ENCODE peak calls at places on chromosomes 1 and 21, in eight cellular contexts. L is psoas muscle, K is K562, H is ovary, E is cardiac fibroblast, P is astrocyte of the cerebellum, Q is stomach, V is mammary epithelial cell. G is an unnamed sample.

GRCh38 chr1:173202430-173203145 is 4.5 kb downstream of the TNFSF4 start:
- DNase-seq in K (peak; percentile 29), E (peak; percentile 95), P (peak; percentile 91), V (peak; percentile 66), Q (no peak), L (no peak), H (no peak), G (no peak)

GRCh38 chr1:13828454-13829151 is 128.6 kb downstream of the PRDM2 start:
- DNase-seq in E (peak; percentile 23), V (no peak), H (peak; percentile 56), K (peak; percentile 76), L (no peak), Q (peak; percentile 63), P (no peak), G (no peak)

GRCh38 chr1:174743654-174744561 is 255.8 kb upstream of the CACYBP start:
- DNase-seq in L (no peak), H (no peak), E (peak; percentile 70), V (peak; percentile 28), P (peak; percentile 13), Q (no peak), K (peak; percentile 32), G (no peak)

GRCh38 chr21:45629046-45629981 is 14.2 kb upstream of the PCBP3 start:
- DNase-seq in E (no peak), H (no peak), K (no peak), Q (no peak), L (no peak), P (no peak), V (no peak), G (no peak)

GRCh38 chr1:39102537-39103320 is 76.6 kb downstream of the NDUFS5 start:
- DNase-seq in H (no peak), Q (no peak), V (peak; percentile 68), P (peak; percentile 64), K (peak; percentile 77), L (no peak), E (peak; percentile 88), G (no peak)

GRCh38 chr1:235911876-235912275 is 45.2 kb upstream of the LYST start:
- DNase-seq in V (no peak), P (no peak), K (no peak), E (no peak), L (no peak), Q (no peak), H (no peak), G (no peak)

GRCh38 chr1:15476927-15477326 is 1.0 kb downstream of the CELA2B start:
- DNase-seq in H (no peak), Q (no peak), L (no peak), V (no peak), K (peak; percentile 57), E (no peak), P (no peak), G (no peak)

GRCh38 chr1:33612877-33613487 is 140.5 kb downstream of the ZSCAN20 start:
- DNase-seq in K (peak; percentile 74), Q (peak; percentile 61), H (peak; percentile 55), V (peak; percentile 46), P (peak; percentile 64), E (peak; percentile 82), L (peak; percentile 37), G (no peak)

GRCh38 chr1:237470712-237471310 is 419.9 kb downstream of the ZP4 start:
- DNase-seq in Q (peak; percentile 50), E (no peak), H (no peak), V (peak; percentile 1), P (no peak), L (no peak), K (no peak), G (no peak)

GRCh38 chr1:27626031-27626935 is 8.7 kb downstream of the FGR start:
- DNase-seq in E (no peak), L (peak; percentile 7), Q (no peak), P (no peak), V (no peak), H (no peak), K (no peak), G (no peak)
- TF ChIP-seq CTCF in E (no peak), L (no peak), Q (no peak), P (no peak), V (no peak), H (no peak), K (no peak), G (no peak)

GRCh38 chr1:164949758-164950452 is 390.9 kb downstream of the PBX1 start:
- DNase-seq in L (no peak), V (no peak), K (no peak), H (no peak), Q (no peak), P (no peak), E (no peak), G (no peak)
- TF ChIP-seq CTCF in L (no peak), V (no peak), K (no peak), H (no peak), Q (no peak), P (no peak), E (no peak), G (no peak)

GRCh38 chr21:42255825-42256224 is 36.9 kb downstream of the ABCG1 start:
- DNase-seq in P (no peak), V (no peak), H (no peak), E (no peak), L (no peak), K (no peak), Q (no peak), G (no peak)
- TF ChIP-seq CTCF in P (no peak), V (no peak), H (no peak), E (no peak), L (no peak), K (peak; percentile 12), Q (no peak), G (no peak)

DNA sequence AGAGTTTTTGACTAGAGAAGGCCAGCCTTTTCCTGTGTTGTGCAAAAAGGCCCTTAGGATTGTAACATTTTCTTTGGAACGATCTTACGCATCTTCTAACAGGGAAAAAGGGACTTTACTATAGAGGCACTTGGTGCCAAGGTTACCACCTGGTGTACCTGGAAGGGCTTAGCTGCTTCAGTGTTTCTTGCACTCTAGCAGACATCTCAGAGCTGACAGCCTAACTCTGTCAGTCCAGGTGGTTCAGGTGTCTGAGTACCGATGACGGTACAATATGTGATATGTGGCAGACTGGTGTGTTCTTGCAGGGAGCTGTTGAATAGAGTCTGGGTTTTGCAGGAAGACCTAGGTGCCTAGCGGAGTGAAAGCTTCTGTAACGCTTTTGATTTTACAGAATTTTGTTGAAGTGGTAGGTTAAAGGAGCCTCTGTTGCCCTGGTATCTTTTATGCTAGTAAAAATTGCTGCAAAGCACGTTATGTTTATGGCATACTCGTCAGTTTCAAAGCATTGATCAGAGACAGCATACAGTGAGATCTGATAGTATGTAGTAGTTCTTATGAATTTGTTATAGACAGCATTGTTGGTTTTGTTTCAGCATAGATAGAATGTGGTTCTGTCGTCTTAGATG is 1.4 kb downstream of the MAGI3 start:
- DNase-seq in H (no peak), L (no peak), Q (peak; percentile 27), E (no peak), K (no peak), V (peak; percentile 63), P (no peak), G (no peak)
- TF ChIP-seq CTCF in H (no peak), L (no peak), Q (no peak), E (no peak), K (no peak), V (no peak), P (no peak), G (no peak)

GRCh38 chr1:207670192-207670591 is 25.3 kb downstream of the CR1L start:
- DNase-seq in V (no peak), L (no peak), E (no peak), K (no peak), Q (no peak), H (no peak), P (no peak), G (no peak)

GRCh38 chr1:207669469-207670111 is 24.7 kb downstream of the CR1L start:
- DNase-seq in E (no peak), Q (no peak), H (no peak), K (no peak), L (no peak), P (no peak), V (no peak), G (no peak)

GRCh38 chr1:207670997-207671396 is 26.1 kb downstream of the CR1L start:
- DNase-seq in V (no peak), P (no peak), K (peak; percentile 36), L (no peak), E (no peak), Q (no peak), H (no peak), G (no peak)

GRCh38 chr1:207673399-207673798 is 28.5 kb downstream of the CR1L start:
- DNase-seq in H (no peak), E (no peak), L (no peak), K (no peak), Q (no peak), V (peak; percentile 41), P (no peak), G (no peak)

GRCh38 chr1:207672525-207673130 is 27.7 kb downstream of the CR1L start:
- DNase-seq in K (peak; percentile 71), L (no peak), P (peak; percentile 9), Q (peak; percentile 35), H (no peak), V (peak; percentile 31), E (peak; percentile 55), G (no peak)
- TF ChIP-seq CTCF in K (peak; percentile 62), L (peak; percentile 16), P (peak; percentile 39), Q (no peak), H (no peak), V (peak; percentile 60), E (peak; percentile 32), G (no peak)

GRCh38 chr1:89454845-89455521 is 69.6 kb upstream of the LRRC8B start:
- DNase-seq in V (peak; percentile 66), E (peak; percentile 66), H (peak; percentile 25), P (peak; percentile 33), Q (peak; percentile 52), L (peak; percentile 18), K (peak; percentile 46), G (no peak)
- TF ChIP-seq CTCF in V (peak; percentile 64), E (peak; percentile 58), H (peak; percentile 46), P (peak; percentile 62), Q (peak; percentile 43), L (peak; percentile 66), K (peak; percentile 55), G (no peak)